ENCODE peak calls at places on chromosomes 7 and 10, in nine cellular contexts. Q is heart left ventricle, O is cardiac muscle cell, B is spleen, U is GM23248, E is transverse colon, K is HAP-1, Y is uterus, Z is stomach. V is an unnamed sample. For H3K27me3, the result is how much of the 10 kb centered on the place peaks cover.

GRCh38 chr10:54559498-54559897 is 241.5 kb downstream of the PCDH15 start:
- DNase-seq in U (no peak), Q (no peak), E (no peak), K (no peak), Y (no peak), Z (no peak), O (no peak), B (no peak), V (no peak)

GRCh38 chr7:99418260-99418659 is 9.5 kb downstream of the BUD31 start:
- DNase-seq in Z (no peak), B (no peak), Y (no peak), U (no peak), O (no peak), Q (no peak), K (no peak), E (no peak), V (no peak)

GRCh38 chr7:88315532-88315931 is 8.8 kb upstream of the STEAP4 start:
- DNase-seq in Q (no peak), U (no peak), K (no peak), E (no peak), Z (no peak), B (no peak), O (no peak), Y (no peak), V (no peak)

GRCh38 chr7:130490287-130490686 is 1.6 kb upstream of the MEST start:
- DNase-seq in O (peak), U (no peak), E (no peak), B (no peak), Z (no peak), K (peak), Y (no peak), Q (no peak), V (no peak)

GRCh38 chr7:139321071-139321745 is 19.9 kb upstream of the FMC1 start:
- DNase-seq in Z (no peak), O (peak), K (peak), B (no peak), U (peak), Y (no peak), Q (no peak), E (no peak), V (no peak)

GRCh38 chr10:88565072-88565471 is 18.0 kb downstream of the RNLS start:
- DNase-seq in Y (no peak), E (no peak), B (no peak), O (peak), K (no peak), Z (no peak), U (peak), Q (no peak), V (no peak)

GRCh38 chr7:135321556-135321955 is 87.9 kb downstream of the STRA8 start:
- DNase-seq in E (no peak), K (no peak), Q (no peak), O (peak), B (no peak), Z (no peak), U (peak), Y (peak), V (no peak)

GRCh38 chr7:116644628-116645027 is 27.4 kb upstream of the MET start:
- DNase-seq in E (no peak), Q (no peak), K (no peak), B (no peak), O (no peak), U (no peak), Z (no peak), Y (no peak), V (no peak)

GRCh38 chr7:79820387-79820786 is 314.2 kb upstream of the GNAI1 start:
- DNase-seq in K (peak), U (peak), B (no peak), Z (no peak), O (peak), E (peak), Y (no peak), Q (peak), V (no peak)

GRCh38 chr7:42511027-42511426 is 274.0 kb upstream of the GLI3 start:
- DNase-seq in K (no peak), Q (no peak), O (peak), B (no peak), Y (no peak), U (peak), E (no peak), Z (no peak), V (no peak)

GRCh38 chr7:80136276-80137045 is 1.8 kb downstream of the GNAI1 start:
- DNase-seq in Y (no peak), O (peak), B (no peak), Z (no peak), Q (no peak), U (peak), E (no peak), K (no peak), V (no peak)

GRCh38 chr10:99304027-99304856 is 24.9 kb upstream of the CNNM1 start:
- DNase-seq in O (peak), E (no peak), Q (no peak), U (peak), K (no peak), B (no peak), Y (no peak), Z (no peak), V (peak)

GRCh38 chr10:78516741-78517140 is 483.1 kb downstream of the RPS24 start:
- DNase-seq in B (no peak), Y (peak), E (no peak), Z (no peak), Q (no peak), K (no peak), U (no peak), O (no peak), V (peak)

GRCh38 chr7:96546426-96546825 is 163.2 kb downstream of the SEM1 start:
- DNase-seq in Z (no peak), B (no peak), Y (no peak), O (no peak), E (no peak), K (no peak), Q (no peak), U (no peak), V (no peak)

GRCh38 chr10:44042075-44042770 is 342.7 kb downstream of the CXCL12 start:
- DNase-seq in U (no peak), Q (no peak), K (no peak), Y (no peak), Z (no peak), E (no peak), O (no peak), B (no peak), V (no peak)

GRCh38 chr10:75525646-75526045 is 94.2 kb downstream of the LRMDA start:
- DNase-seq in Y (no peak), O (no peak), B (no peak), K (no peak), E (no peak), Q (no peak), U (peak), Z (no peak), V (no peak)

GRCh38 chr7:105816954-105817615 is 59.3 kb downstream of the ATXN7L1 start:
- DNase-seq in Y (no peak), E (no peak), B (no peak), K (no peak), Q (no peak), U (no peak), O (no peak), Z (no peak), V (no peak)

GRCh38 chr7:134727711-134728110 is 51.7 kb upstream of the CALD1 start:
- DNase-seq in U (peak), Q (no peak), B (no peak), Z (no peak), O (no peak), Y (no peak), K (no peak), E (no peak), V (no peak)

GRCh38 chr10:91022924-91023707 is 102.2 kb upstream of the ANKRD1 start:
- DNase-seq in B (no peak), Y (no peak), Z (no peak), E (no peak), K (no peak), Q (no peak), O (peak), U (no peak), V (no peak)

GRCh38 chr10:79021948-79022499 is 46.7 kb upstream of the ZMIZ1 start:
- DNase-seq in O (no peak), E (no peak), Q (peak), B (peak), Z (no peak), Y (no peak), U (no peak), K (no peak), V (no peak)

GRCh38 chr7:135147341-135147898 is 452 bp upstream of the TMEM140 start:
- DNase-seq in Y (peak), Q (no peak), K (no peak), E (no peak), U (peak), Z (no peak), O (peak), B (no peak), V (no peak)

GRCh38 chr10:104306897-104307296 is 31.4 kb downstream of the ITPRIP start:
- DNase-seq in Q (no peak), B (no peak), E (no peak), U (no peak), O (no peak), Z (no peak), K (no peak), Y (no peak), V (no peak)

GRCh38 chr7:125654076-125654475 is 724.5 kb upstream of the POT1 start:
- DNase-seq in E (no peak), Z (no peak), Q (no peak), K (no peak), O (no peak), B (no peak), U (no peak), Y (no peak), V (no peak)

GRCh38 chr7:50285259-50285658 is 19.3 kb upstream of the IKZF1 start:
- DNase-seq in Z (no peak), B (no peak), Q (no peak), U (no peak), K (no peak), O (no peak), E (no peak), Y (no peak), V (no peak)

GRCh38 chr10:33368086-33368485 is 33.6 kb upstream of the NRP1 start:
- DNase-seq in Z (no peak), O (no peak), K (no peak), Y (no peak), E (no peak), Q (no peak), U (no peak), B (no peak), V (no peak)

GRCh38 chr7:158854681-158855081 is 1.7 kb upstream of the DYNC2I1 start:
- DNase-seq in K (no peak), Y (no peak), O (no peak), Z (no peak), U (no peak), B (no peak), Q (no peak), E (no peak), V (no peak)

GRCh38 chr7:106419455-106420182 is 134.8 kb upstream of the NAMPT start:
- DNase-seq in E (no peak), U (peak), K (no peak), O (peak), Q (no peak), B (no peak), Y (no peak), Z (no peak), V (no peak)

GRCh38 chr7:13099197-13099795 is 411.9 kb downstream of the ARL4A start:
- DNase-seq in O (no peak), Q (no peak), E (no peak), B (no peak), Z (no peak), Y (no peak), K (no peak), U (no peak), V (no peak)

GRCh38 chr7:76260171-76260703 is 42.2 kb upstream of the HSPB1 start:
- DNase-seq in E (no peak), Y (no peak), Z (no peak), K (peak), O (peak), Q (no peak), U (peak), B (no peak), V (no peak)

GRCh38 chr10:50576995-50577394 is 46.8 kb downstream of the SGMS1 start:
- DNase-seq in Y (no peak), O (no peak), B (no peak), E (no peak), K (no peak), Z (no peak), U (no peak), Q (no peak), V (no peak)

GRCh38 chr10:33793793-33794192 is 459.3 kb upstream of the NRP1 start:
- DNase-seq in U (no peak), Q (no peak), E (no peak), Y (no peak), O (no peak), Z (no peak), B (no peak), K (no peak), V (no peak)

GRCh38 chr7:3154881-3155494 is 111.3 kb upstream of the CARD11 start:
- DNase-seq in B (peak), Z (peak), O (peak), K (peak), Q (no peak), Y (no peak), U (peak), E (peak), V (no peak)

GRCh38 chr10:94687625-94688248 is 4.2 kb downstream of the CYP2C18 start:
- DNase-seq in O (no peak), K (no peak), Y (no peak), B (no peak), U (no peak), Z (no peak), Q (no peak), E (no peak), V (no peak)

GRCh38 chr7:137564677-137565076 is 221.1 kb upstream of the PTN start:
- DNase-seq in B (no peak), Y (no peak), O (no peak), U (no peak), Q (no peak), E (no peak), K (no peak), Z (no peak), V (no peak)

GRCh38 chr10:290026-290725 is 154.9 kb downstream of the ZMYND11 start:
- DNase-seq in Y (no peak), Z (no peak), B (peak), E (no peak), Q (no peak), O (peak), U (peak), K (no peak), V (no peak)

GRCh38 chr10:104332243-104333036 is 5.8 kb downstream of the ITPRIP start:
- DNase-seq in O (peak), Q (peak), K (no peak), B (peak), Z (peak), E (no peak), Y (no peak), U (no peak), V (no peak)

GRCh38 chr10:118243907-118244306 is 98.2 kb downstream of the FAM204A start:
- DNase-seq in Z (no peak), E (no peak), Q (no peak), O (no peak), B (no peak), U (no peak), Y (no peak), K (no peak), V (no peak)

GRCh38 chr7:33766396-33766795 is 138.9 kb upstream of the BMPER start:
- DNase-seq in K (no peak), B (no peak), U (peak), O (peak), Y (no peak), E (no peak), Z (no peak), Q (no peak), V (no peak)

GRCh38 chr10:110263164-110263563 is 41.6 kb downstream of the SMNDC1 start:
- DNase-seq in Z (no peak), Y (no peak), Q (no peak), E (no peak), U (no peak), O (no peak), K (no peak), B (no peak), V (no peak)

GRCh38 chr7:13414181-13414580 is 575.3 kb downstream of the ETV1 start:
- DNase-seq in E (no peak), B (no peak), K (no peak), Z (no peak), Y (no peak), O (no peak), U (no peak), Q (no peak), V (no peak)

GRCh38 chr10:60734226-60734625 is 44.1 kb upstream of the CDK1 start:
- DNase-seq in O (no peak), Q (no peak), Y (no peak), U (no peak), B (no peak), Z (no peak), E (no peak), K (no peak), V (no peak)
- H3K27me3 ChIP-seq in O (half or more), Q (under half), Y (under half), U (half or more), B (under half), Z (under half), E (under half), K (under half), V (under half)

GRCh38 chr7:156232931-156233705 is 407.5 kb upstream of the RNF32 start:
- DNase-seq in E (no peak), O (no peak), Z (no peak), K (no peak), Y (no peak), B (no peak), Q (no peak), U (no peak), V (peak)

GRCh38 chr7:156234192-156234591 is 406.4 kb upstream of the RNF32 start:
- DNase-seq in B (no peak), E (no peak), Y (no peak), Z (no peak), Q (no peak), K (no peak), O (no peak), U (no peak), V (no peak)

GRCh38 chr7:156236181-156236889 is 404.2 kb upstream of the RNF32 start:
- DNase-seq in B (no peak), Z (peak), K (no peak), U (no peak), O (no peak), Y (no peak), Q (no peak), E (no peak), V (no peak)

GRCh38 chr7:156234666-156235494 is 405.7 kb upstream of the RNF32 start:
- DNase-seq in O (no peak), E (no peak), B (no peak), Z (no peak), Q (no peak), Y (no peak), U (no peak), K (no peak), V (no peak)

GRCh38 chr7:156230576-156230975 is 410.0 kb upstream of the RNF32 start:
- DNase-seq in K (no peak), B (no peak), E (no peak), Y (no peak), O (no peak), U (no peak), Z (no peak), Q (no peak), V (peak)
- H3K27me3 ChIP-seq in K (under half), B (under half), E (under half), Y (under half), O (under half), U (under half), Z (under half), Q (under half), V (under half)

DNA sequence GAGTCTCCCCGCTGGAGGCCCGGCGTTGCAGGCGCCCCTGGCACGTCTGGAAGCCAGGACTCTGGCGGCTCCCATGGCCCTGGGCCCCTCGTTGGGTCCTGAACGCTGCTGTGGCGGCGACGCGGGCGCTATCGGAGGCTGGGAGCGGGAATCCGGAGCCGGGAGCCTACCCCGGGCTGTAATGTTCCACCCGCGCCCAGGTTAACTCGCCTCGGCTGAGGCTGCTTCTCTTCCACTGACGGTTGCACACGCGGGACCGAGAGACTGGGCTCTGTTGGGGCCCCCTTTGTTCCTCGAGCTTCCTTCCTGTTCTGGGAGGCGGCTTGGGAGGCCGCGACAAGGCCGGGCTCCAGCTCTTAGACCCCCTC is 1.3 kb upstream of the HOXA5 start:
- DNase-seq in K (no peak), B (peak), E (peak), Z (no peak), O (no peak), Y (no peak), Q (no peak), U (no peak), V (no peak)
- H3K27me3 ChIP-seq in K (under half), B (under half), E (under half), Z (half or more), O (half or more), Y (under half), Q (half or more), U (under half), V (under half)

GRCh38 chr10:22332116-22332692 is 11.3 kb downstream of the BMI1 start:
- DNase-seq in Y (no peak), K (no peak), B (no peak), O (no peak), Z (no peak), U (no peak), E (no peak), Q (no peak), V (no peak)
- H3K27me3 ChIP-seq in Y (under half), K (under half), B (under half), O (half or more), Z (under half), U (under half), E (under half), Q (under half), V (under half)

DNA sequence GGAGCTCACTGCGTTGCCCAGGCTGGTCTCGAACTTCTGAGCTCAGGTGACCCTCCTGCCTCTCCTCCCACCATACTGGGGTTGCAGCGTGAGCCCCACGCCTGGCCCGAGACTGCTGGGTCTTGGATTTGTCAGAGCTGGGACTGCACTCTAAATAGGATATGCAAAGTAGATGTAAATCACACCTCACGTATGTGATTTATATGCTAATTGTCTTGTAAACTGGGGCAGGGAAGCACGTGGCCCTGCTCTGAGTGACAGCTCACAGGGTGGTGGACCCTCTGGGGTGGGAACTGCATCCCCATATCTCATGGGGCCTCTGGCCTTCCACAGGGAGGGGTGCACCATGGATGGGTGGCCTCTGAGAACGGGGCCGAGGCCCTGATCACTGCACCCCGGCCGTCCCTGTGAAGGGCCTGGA is 34.1 kb downstream of the GET4 start:
- DNase-seq in O (no peak), B (no peak), Z (no peak), E (no peak), U (no peak), K (no peak), Y (no peak), Q (no peak), V (no peak)
- H3K27me3 ChIP-seq in O (under half), B (under half), Z (under half), E (under half), U (under half), K (under half), Y (under half), Q (under half), V (under half)

DNA sequence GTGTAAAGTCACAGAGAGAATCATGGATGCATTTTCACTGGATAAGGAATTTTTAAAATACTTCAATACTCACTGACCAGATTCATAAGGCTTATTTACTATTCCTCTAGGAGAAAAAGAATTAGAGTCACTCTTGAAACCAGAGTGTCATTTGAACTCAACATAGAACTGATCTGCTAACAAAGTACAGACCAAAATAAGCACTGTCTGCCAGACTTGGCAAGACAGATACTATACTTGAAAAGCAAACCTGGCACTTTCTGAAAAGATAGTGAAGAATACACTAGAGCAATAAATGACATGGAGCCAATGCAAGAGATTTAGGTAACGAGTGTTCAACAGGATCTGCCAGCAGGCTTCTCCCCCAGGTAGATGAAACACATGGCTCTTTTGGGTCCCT is 215.3 kb downstream of the CHCHD3 start:
- DNase-seq in B (no peak), K (no peak), U (no peak), Z (no peak), Q (no peak), O (no peak), Y (no peak), E (no peak), V (no peak)
- H3K27me3 ChIP-seq in B (under half), K (under half), U (under half), Z (under half), Q (under half), O (under half), Y (under half), E (under half), V (under half)

GRCh38 chr7:82376739-82377138 is 66.8 kb downstream of the CACNA2D1 start:
- DNase-seq in Z (no peak), E (no peak), B (no peak), Y (no peak), Q (no peak), O (no peak), U (no peak), K (no peak), V (no peak)
- H3K27me3 ChIP-seq in Z (under half), E (under half), B (under half), Y (under half), Q (under half), O (under half), U (under half), K (under half), V (under half)

GRCh38 chr7:30562909-30563308 is 31.8 kb upstream of the GARS1 start:
- DNase-seq in K (no peak), E (no peak), Q (no peak), O (peak), Z (no peak), B (no peak), Y (no peak), U (no peak), V (no peak)
- H3K27me3 ChIP-seq in K (under half), E (under half), Q (under half), O (under half), Z (under half), B (under half), Y (under half), U (under half), V (under half)

V was measured in lung.